ENCODE peak calls at places on chromosomes 11 and 22, in six cellular contexts. Q is CD4-positive, CD25-positive, alpha-beta regulatory T cell; O is IMR-90; D is hepatocyte; B is PC-3; L is left ventricle myocardium inferior. S is an unnamed sample. For H3K4me1, the result is how much of the 10 kb centered on the place peaks cover.

GRCh38 chr22:41285441-41285819 is 557 bp downstream of the RANGAP1 start:
- DNase-seq in Q (peak), O (peak), B (peak), D (peak), L (peak), S (peak)

GRCh38 chr22:37267128-37267587 is 15.2 kb upstream of the CYTH4 start:
- DNase-seq in L (peak), B (peak), Q (peak), O (no peak), D (peak), S (peak)

GRCh38 chr22:45290410-45290936 is 5.7 kb downstream of the UPK3A start:
- DNase-seq in L (no peak), B (peak), O (peak), Q (no peak), D (peak), S (peak)

GRCh38 chr22:30310881-30311771 is 15.6 kb downstream of the TBC1D10A start:
- DNase-seq in O (peak), D (no peak), L (peak), B (peak), Q (no peak), S (peak)

GRCh38 chr11:107741044-107741823 is 29.4 kb upstream of the SLN start:
- DNase-seq in O (peak), B (peak), L (no peak), Q (no peak), D (peak), S (no peak)

GRCh38 chr11:119538748-119539147 is 115.8 kb upstream of the THY1 start:
- DNase-seq in D (peak), O (no peak), Q (no peak), L (no peak), B (no peak), S (no peak)

GRCh38 chr11:67449116-67449844 is 3.2 kb downstream of the GPR152 start:
- DNase-seq in L (no peak), B (no peak), D (no peak), Q (no peak), O (no peak), S (no peak)

GRCh38 chr11:111913997-111914396 is 1.5 kb downstream of the HSPB2 start:
- DNase-seq in B (peak), Q (no peak), D (no peak), L (no peak), O (peak), S (no peak)

GRCh38 chr11:122202161-122202950 is 86.3 kb upstream of the BLID start:
- DNase-seq in B (peak), O (peak), D (peak), L (no peak), Q (no peak), S (peak)

GRCh38 chr11:12989428-12990242 is 19.5 kb upstream of the RASSF10 start:
- DNase-seq in O (no peak), D (no peak), Q (no peak), B (no peak), L (no peak), S (no peak)

GRCh38 chr11:15006139-15006759 is 34.1 kb upstream of the CALCA start:
- DNase-seq in Q (no peak), L (no peak), D (peak), O (peak), B (peak), S (no peak)

GRCh38 chr11:43567396-43567975 is 113.1 kb upstream of the HSD17B12 start:
- DNase-seq in O (peak), Q (no peak), L (no peak), B (peak), D (peak), S (no peak)

GRCh38 chr11:6406370-6406769 is 12.5 kb downstream of the APBB1 start:
- DNase-seq in B (no peak), O (no peak), Q (no peak), D (no peak), L (no peak), S (no peak)

GRCh38 chr11:5004429-5005274 is 10.0 kb downstream of the OR51L1 start:
- DNase-seq in O (peak), D (peak), Q (no peak), L (peak), B (peak), S (peak)

GRCh38 chr11:6609502-6610015 is 2.5 kb downstream of the TAF10 start:
- DNase-seq in O (no peak), L (no peak), B (no peak), D (no peak), Q (no peak), S (peak)

GRCh38 chr22:19714320-19715252 is at the start of gene SEPTIN5:
- DNase-seq in D (no peak), Q (no peak), B (no peak), O (no peak), L (no peak), S (no peak)

GRCh38 chr11:113159967-113160621 is 154.3 kb upstream of the TTC12 start:
- DNase-seq in B (no peak), D (peak), L (no peak), O (no peak), Q (no peak), S (peak)

GRCh38 chr22:46337870-46338269 is 2.4 kb downstream of the TRMU start:
- DNase-seq in L (peak), D (no peak), Q (no peak), B (no peak), O (no peak), S (no peak)

DNA sequence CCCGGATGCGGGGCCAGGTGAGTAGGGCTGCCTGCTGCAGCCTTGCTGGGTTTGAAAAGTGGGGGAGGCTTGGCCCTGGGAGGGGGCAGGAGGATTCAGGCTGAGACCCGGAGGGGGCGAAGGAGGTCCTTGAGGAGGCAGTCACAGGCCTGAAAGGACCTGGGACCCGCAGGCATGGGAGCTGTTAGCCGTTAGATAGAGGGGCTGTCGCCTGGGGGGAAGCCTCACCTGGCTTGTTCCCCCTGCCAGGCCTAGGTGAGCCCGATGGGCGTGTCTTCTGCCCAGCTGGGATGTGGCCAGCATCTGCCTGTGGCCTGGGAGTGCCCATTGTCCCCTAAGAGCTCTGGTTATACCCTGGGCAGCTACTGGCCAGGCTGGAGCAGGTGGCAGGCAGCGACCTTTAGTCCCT is 1.8 kb upstream of the DUSP8 start:
- DNase-seq in D (no peak), L (no peak), B (peak), Q (no peak), O (no peak), S (no peak)
- H3K27ac ChIP-seq in D (peak), L (peak), B (no peak), Q (peak), O (no peak), S (peak)

DNA sequence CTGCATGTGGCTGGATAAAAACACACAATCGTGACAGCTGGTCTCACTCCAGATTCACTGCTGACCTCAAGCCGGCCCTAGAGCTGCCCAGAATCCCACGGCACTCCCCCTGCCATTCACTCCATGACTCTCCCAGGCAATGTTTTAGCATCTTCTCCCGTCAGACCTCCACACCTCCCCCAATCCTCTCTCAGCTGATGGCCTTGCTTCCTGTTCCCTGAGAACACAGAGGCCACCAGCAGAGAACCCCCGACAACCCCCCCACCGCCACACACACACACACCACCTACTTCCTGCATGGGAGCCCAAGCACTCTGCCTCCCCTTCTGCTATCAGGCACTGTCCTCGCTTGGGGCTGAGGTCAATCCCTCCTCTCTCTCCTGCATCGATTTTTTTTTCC is 9.3 kb downstream of the TNKS1BP1 start:
- DNase-seq in D (no peak), B (no peak), Q (no peak), L (no peak), O (peak), S (no peak)
- H3K4me1 ChIP-seq in D (under half), B (under half), Q (under half), L (half or more), O (under half), S (under half)

DNA sequence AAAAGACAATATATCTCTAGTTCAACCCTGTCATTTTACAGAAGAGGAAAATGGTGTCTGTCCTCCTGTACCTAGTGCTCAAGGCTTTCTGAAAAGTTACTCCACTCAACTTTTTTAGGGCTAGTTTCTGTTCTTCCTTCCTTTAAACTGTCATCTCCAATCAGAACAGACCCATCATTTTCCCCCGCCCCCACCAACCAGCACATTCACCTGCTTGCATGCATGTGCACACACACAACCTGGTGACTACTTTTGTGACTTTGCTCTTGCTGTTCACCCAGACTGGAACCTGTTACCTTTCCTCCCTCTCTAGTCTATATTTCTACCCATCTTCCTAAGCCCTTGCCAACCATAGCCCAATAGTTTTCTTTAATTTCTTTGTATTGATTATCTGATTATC is 5.6 kb downstream of the FBXO7 start:
- DNase-seq in O (no peak), Q (no peak), B (no peak), L (no peak), D (no peak), S (no peak)
- H3K4me3 ChIP-seq in O (no peak), Q (no peak), B (no peak), L (no peak), D (no peak), S (no peak)

DNA sequence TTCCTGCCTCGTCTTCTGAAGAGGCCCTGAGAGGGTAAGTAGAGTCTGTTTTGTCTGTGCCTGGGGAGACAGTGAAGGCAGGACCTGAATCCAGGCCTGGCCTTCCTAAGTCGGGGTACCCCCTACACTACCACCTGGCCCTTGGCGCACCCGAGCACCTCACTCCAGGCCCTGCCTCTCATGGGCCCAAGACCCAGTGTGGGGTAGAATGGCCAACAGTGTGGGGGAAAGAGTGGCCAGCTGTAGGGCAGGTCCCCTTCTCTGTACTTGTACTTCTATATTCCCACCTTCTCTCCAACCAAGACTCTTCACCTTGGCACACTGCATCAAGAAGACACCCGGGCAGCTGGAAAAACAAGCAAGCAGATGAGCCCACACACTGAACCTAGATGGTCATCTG is 22.4 kb upstream of the BID start:
- DNase-seq in L (no peak), B (no peak), Q (no peak), O (no peak), D (no peak), S (no peak)
- H3K27ac ChIP-seq in L (no peak), B (no peak), Q (no peak), O (no peak), D (no peak), S (no peak)

DNA sequence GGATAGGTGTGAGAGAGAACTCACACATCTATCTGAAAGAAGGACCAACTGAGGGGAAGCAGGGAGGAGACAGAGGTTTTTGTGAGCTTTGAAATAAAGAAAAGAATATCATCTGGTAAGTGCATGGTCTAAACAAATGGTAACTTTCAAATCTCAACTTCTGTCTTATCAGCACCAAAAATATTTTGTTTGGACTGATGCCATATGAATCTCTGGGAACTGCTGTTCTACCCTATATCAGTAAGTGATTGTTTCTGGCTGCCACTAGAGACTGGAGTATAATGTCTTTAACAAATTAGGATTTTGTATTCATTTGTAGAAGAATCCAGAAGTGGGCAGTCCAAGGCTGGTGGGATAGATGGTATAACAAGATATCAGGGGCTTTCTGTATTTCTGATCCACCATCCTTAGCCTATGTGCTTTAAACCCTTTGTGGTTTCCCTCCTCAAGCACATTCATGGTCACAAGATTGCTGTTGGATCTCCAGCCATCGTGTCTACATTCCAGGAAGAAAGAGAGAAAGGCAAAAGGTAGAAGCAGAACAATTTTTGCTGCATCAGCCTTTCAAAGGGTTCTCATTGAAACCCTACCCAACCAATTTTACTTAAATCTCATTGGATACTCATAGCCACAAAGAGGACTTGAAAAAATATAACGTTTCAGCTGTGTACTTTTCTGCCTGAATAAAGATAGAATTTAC is 4.7 kb downstream of the HEPHL1 start:
- DNase-seq in L (no peak), Q (no peak), O (peak), B (no peak), D (no peak), S (no peak)
- H3K4me1 ChIP-seq in L (under half), Q (under half), O (under half), B (under half), D (under half), S (under half)

GRCh38 chr11:61963016-61963281 is 4.5 kb downstream of the FTH1 start:
- DNase-seq in D (no peak), B (no peak), Q (no peak), L (no peak), O (peak), S (no peak)

GRCh38 chr11:61961570-61962212 is 5.7 kb downstream of the FTH1 start:
- DNase-seq in L (peak), B (peak), Q (no peak), O (no peak), D (peak), S (peak)

GRCh38 chr11:61962213-61963015 is 5.0 kb downstream of the FTH1 start:
- DNase-seq in Q (no peak), L (no peak), O (no peak), B (no peak), D (no peak), S (no peak)

GRCh38 chr11:61964941-61965282 is 2.5 kb downstream of the FTH1 start:
- DNase-seq in O (no peak), B (no peak), L (no peak), Q (no peak), D (no peak), S (no peak)

DNA sequence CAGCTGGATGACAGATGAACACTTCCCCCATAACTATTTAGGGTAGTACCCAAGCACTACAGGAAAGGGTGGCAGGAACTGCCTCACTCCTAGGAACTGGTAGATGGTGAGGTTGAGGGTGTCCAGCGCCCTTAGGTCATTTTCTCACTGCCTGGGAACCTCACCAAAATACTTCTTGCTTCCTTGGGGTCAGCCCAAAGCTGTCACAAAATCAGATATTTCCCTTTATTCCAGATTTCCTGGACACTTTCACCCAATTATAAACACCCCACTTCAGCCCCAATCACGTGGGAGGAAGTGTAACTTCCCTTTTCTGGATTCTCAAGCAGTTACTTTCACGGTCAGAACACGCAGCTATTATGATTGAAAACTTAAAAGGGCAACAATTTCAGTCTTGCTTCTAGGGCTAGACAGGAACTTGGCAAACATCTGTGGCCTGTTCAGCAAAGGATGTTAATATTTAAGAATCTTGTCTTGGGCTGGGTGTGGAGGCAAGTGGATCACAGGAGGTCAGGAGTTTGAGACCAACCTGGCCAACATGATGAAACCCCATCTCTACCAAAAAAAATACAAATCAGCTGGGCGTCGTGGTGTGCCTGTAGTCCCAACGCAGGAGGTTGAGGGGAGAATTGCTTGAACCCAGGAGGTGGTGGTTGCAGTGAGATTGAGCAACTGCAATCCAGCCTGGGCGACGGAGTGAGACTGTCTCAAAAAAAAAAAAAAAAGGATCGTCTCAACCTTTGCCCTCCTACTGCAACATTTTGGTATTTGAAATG is 4.0 kb downstream of the FTH1 start:
- DNase-seq in O (peak), L (no peak), B (peak), Q (no peak), D (no peak), S (no peak)
- H3K4me3 ChIP-seq in O (peak), L (peak), B (no peak), Q (peak), D (no peak), S (no peak)

GRCh38 chr11:47616726-47617416 is 22.7 kb upstream of the C1QTNF4 start:
- DNase-seq in O (peak), B (peak), D (peak), L (no peak), Q (no peak), S (peak)

GRCh38 chr11:47615249-47615648 is 21.0 kb upstream of the C1QTNF4 start:
- DNase-seq in O (no peak), B (no peak), D (no peak), Q (no peak), L (no peak), S (no peak)

GRCh38 chr11:47620836-47621378 is 21.5 kb downstream of the MTCH2 start:
- DNase-seq in Q (no peak), L (no peak), O (no peak), B (no peak), D (no peak), S (no peak)

DNA sequence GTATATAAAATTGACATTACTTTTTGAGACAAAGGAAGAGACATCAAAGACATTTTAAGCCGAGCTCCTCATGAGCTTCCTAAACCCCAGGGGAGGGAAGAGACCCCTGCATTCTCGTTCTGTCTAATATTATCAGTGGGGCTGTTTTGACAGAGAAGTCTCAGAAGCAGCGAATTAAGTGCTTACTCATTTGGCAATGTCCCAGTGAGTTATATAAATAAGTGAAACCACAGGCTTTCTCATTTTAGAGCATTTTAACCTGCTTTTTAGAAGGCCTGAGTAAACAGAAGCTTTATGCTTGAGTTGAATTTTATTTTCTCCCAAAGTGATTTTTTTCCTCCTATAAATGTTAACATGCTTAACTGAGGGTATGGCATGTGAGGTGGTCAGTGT is 23.2 kb upstream of the C1QTNF4 start:
- DNase-seq in L (no peak), B (peak), D (no peak), Q (no peak), O (peak), S (no peak)
- H3K27ac ChIP-seq in L (peak), B (no peak), D (no peak), Q (no peak), O (no peak), S (no peak)

DNA sequence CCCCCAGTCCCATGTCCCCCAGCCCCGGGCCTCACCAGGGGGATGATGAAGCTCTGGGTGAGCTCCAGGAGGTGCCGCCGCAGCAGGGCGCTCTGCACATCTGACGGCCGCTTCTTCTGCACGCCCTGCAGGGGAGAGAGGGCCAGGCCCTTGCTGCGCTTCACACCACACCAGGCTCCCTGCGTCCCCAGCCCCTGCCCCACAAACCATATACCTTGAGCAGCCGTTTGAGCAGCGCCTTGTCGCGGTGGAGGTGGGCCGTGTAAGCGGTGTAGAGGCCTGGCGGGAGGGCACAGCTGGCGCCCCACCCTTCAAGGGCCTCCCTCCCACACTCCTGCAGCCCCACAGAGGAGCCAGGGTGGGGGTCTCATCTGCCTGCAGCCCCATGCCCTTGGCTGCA is 6.2 kb upstream of the PLXNB2 start:
- DNase-seq in L (no peak), Q (no peak), B (no peak), D (peak), O (no peak), S (no peak)
- H3K4me1 ChIP-seq in L (under half), Q (under half), B (under half), D (under half), O (under half), S (under half)